ENCODE peak calls at places on chromosomes 3 and 15, in ten cellular contexts. U, T, F, S, M, N, A, C, W and D are unnamed samples.

GRCh38 chr3:165642761-165643432 is 194.3 kb downstream of the BCHE start:
- DNase-seq in U (no peak), T (no peak), F (no peak), S (no peak), M (peak), N (no peak), A (peak), C (peak), W (no peak), D (peak)

GRCh38 chr3:153029350-153029749 is 132.7 kb upstream of the RAP2B start:
- DNase-seq in U (no peak), T (no peak), F (no peak), S (no peak), M (no peak), N (no peak), A (peak), C (no peak), W (no peak), D (no peak)

GRCh38 chr3:16182183-16182582 is 7.7 kb downstream of the GALNT15 start:
- DNase-seq in U (no peak), T (no peak), F (no peak), S (no peak), M (no peak), N (no peak), A (no peak), C (no peak), W (no peak), D (no peak)

GRCh38 chr3:69948246-69948862 is 51.2 kb upstream of the SAMMSON start:
- DNase-seq in U (peak), T (peak), F (no peak), S (no peak), M (no peak), N (peak), A (peak), C (peak), W (no peak), D (peak)

GRCh38 chr3:54967586-54968244 is 39.9 kb upstream of the LRTM1 start:
- DNase-seq in U (no peak), T (no peak), F (no peak), S (no peak), M (no peak), N (no peak), A (peak), C (no peak), W (no peak), D (no peak)

GRCh38 chr3:65597952-65598413 is 440.7 kb downstream of the MAGI1 start:
- DNase-seq in U (peak), T (peak), F (no peak), S (peak), M (no peak), N (no peak), A (no peak), C (no peak), W (no peak), D (no peak)

GRCh38 chr3:13533823-13534435 is 15.0 kb upstream of the FBLN2 start:
- DNase-seq in U (no peak), T (no peak), F (no peak), S (no peak), M (no peak), N (no peak), A (no peak), C (no peak), W (no peak), D (no peak)

GRCh38 chr3:103047640-103048370 is 613.0 kb downstream of the ZPLD1 start:
- DNase-seq in U (no peak), T (no peak), F (no peak), S (no peak), M (no peak), N (no peak), A (no peak), C (no peak), W (no peak), D (peak)

GRCh38 chr15:91940466-91941381 is 87.2 kb downstream of the SLCO3A1 start:
- DNase-seq in U (no peak), T (no peak), F (no peak), S (no peak), M (peak), N (no peak), A (no peak), C (no peak), W (no peak), D (no peak)